ENCODE peak calls at places on chromosomes 5 and 9, in five cellular contexts. One of them, this sample, is unnamed.

GRCh38 chr5:1737790-1738405 is 61.7 kb downstream of the MRPL36 start:
- DNase-seq in retinal pigment epithelial cell: no peak
- DNase-seq in fibroblast of mammary gland: peak; percentile 42
- DNase-seq in AG09319: no peak
- DNase-seq in A549: no peak
- DNase-seq in this sample: peak; percentile 5

GRCh38 chr5:160213537-160213936 is 15.8 kb upstream of the FABP6 start:
- DNase-seq in retinal pigment epithelial cell: no peak
- DNase-seq in fibroblast of mammary gland: peak; percentile 10
- DNase-seq in AG09319: no peak
- DNase-seq in A549: peak; percentile 48
- DNase-seq in this sample: no peak

GRCh38 chr5:154285661-154286408 is 95.3 kb downstream of the GALNT10 start:
- DNase-seq in retinal pigment epithelial cell: no peak
- DNase-seq in fibroblast of mammary gland: peak; percentile 52
- DNase-seq in AG09319: peak; percentile 59
- DNase-seq in A549: peak; percentile 50
- DNase-seq in this sample: peak; percentile 79

GRCh38 chr9:113219972-113220371 is 1.1 kb downstream of the FKBP15 start:
- DNase-seq in retinal pigment epithelial cell: no peak
- DNase-seq in fibroblast of mammary gland: peak; percentile 78
- DNase-seq in AG09319: no peak
- DNase-seq in A549: no peak
- DNase-seq in this sample: peak; percentile 72

GRCh38 chr5:124574521-124575436 is 171.7 kb downstream of the ZNF608 start:
- DNase-seq in retinal pigment epithelial cell: no peak
- DNase-seq in fibroblast of mammary gland: no peak
- DNase-seq in AG09319: no peak
- DNase-seq in A549: no peak
- DNase-seq in this sample: no peak

GRCh38 chr9:87035868-87036267 is 88.6 kb upstream of the GAS1 start:
- DNase-seq in retinal pigment epithelial cell: no peak
- DNase-seq in fibroblast of mammary gland: peak; percentile 88
- DNase-seq in AG09319: no peak
- DNase-seq in A549: no peak
- DNase-seq in this sample: no peak

GRCh38 chr5:52922384-52922783 is 66.8 kb upstream of the ITGA2 start:
- DNase-seq in retinal pigment epithelial cell: peak; percentile 96
- DNase-seq in fibroblast of mammary gland: peak; percentile 95
- DNase-seq in AG09319: peak; percentile 53
- DNase-seq in A549: peak; percentile 7
- DNase-seq in this sample: peak; percentile 94

GRCh38 chr9:116308070-116308469 is 154.5 kb downstream of the PAPPA start:
- DNase-seq in retinal pigment epithelial cell: no peak
- DNase-seq in fibroblast of mammary gland: no peak
- DNase-seq in AG09319: no peak
- DNase-seq in A549: no peak
- DNase-seq in this sample: no peak

GRCh38 chr9:127418037-127418471 is 6.1 kb upstream of the ZNF79 start:
- DNase-seq in retinal pigment epithelial cell: no peak
- DNase-seq in fibroblast of mammary gland: no peak
- DNase-seq in AG09319: no peak
- DNase-seq in A549: peak; percentile 75
- DNase-seq in this sample: no peak

GRCh38 chr9:18786936-18787658 is 245.9 kb downstream of the SAXO1 start:
- DNase-seq in retinal pigment epithelial cell: no peak
- DNase-seq in fibroblast of mammary gland: peak; percentile 25
- DNase-seq in AG09319: no peak
- DNase-seq in A549: no peak
- DNase-seq in this sample: peak; percentile 3

GRCh38 chr9:132809677-132810076 is 68.4 kb downstream of the AK8 start:
- DNase-seq in retinal pigment epithelial cell: no peak
- DNase-seq in fibroblast of mammary gland: no peak
- DNase-seq in AG09319: no peak
- DNase-seq in A549: no peak
- DNase-seq in this sample: no peak

GRCh38 chr5:172666251-172666650 is 25.2 kb downstream of the NEURL1B start:
- DNase-seq in retinal pigment epithelial cell: no peak
- DNase-seq in fibroblast of mammary gland: peak; percentile 30
- DNase-seq in AG09319: no peak
- DNase-seq in A549: no peak
- DNase-seq in this sample: peak; percentile 31

GRCh38 chr9:14170392-14170931 is 143.5 kb downstream of the NFIB start:
- DNase-seq in retinal pigment epithelial cell: no peak
- DNase-seq in fibroblast of mammary gland: no peak
- DNase-seq in AG09319: no peak
- DNase-seq in A549: no peak
- DNase-seq in this sample: no peak

GRCh38 chr5:88325868-88326267 is 57.2 kb upstream of the TMEM161B start:
- DNase-seq in retinal pigment epithelial cell: no peak
- DNase-seq in fibroblast of mammary gland: no peak
- DNase-seq in AG09319: no peak
- DNase-seq in A549: no peak
- DNase-seq in this sample: no peak

GRCh38 chr5:155019601-155020226 is 6.2 kb downstream of the KIF4B start:
- DNase-seq in retinal pigment epithelial cell: no peak
- DNase-seq in fibroblast of mammary gland: no peak
- DNase-seq in AG09319: no peak
- DNase-seq in A549: no peak
- DNase-seq in this sample: no peak

GRCh38 chr5:65762234-65762633 is 40.2 kb downstream of the NLN start:
- DNase-seq in retinal pigment epithelial cell: no peak
- DNase-seq in fibroblast of mammary gland: no peak
- DNase-seq in AG09319: no peak
- DNase-seq in A549: no peak
- DNase-seq in this sample: no peak

GRCh38 chr5:32760091-32760509 is 49.0 kb downstream of the NPR3 start:
- DNase-seq in retinal pigment epithelial cell: peak; percentile 9
- DNase-seq in fibroblast of mammary gland: peak; percentile 91
- DNase-seq in AG09319: peak; percentile 71
- DNase-seq in A549: peak; percentile 41
- DNase-seq in this sample: peak; percentile 85

GRCh38 chr5:7814816-7815215 is 36.1 kb downstream of the CFAP90 start:
- DNase-seq in retinal pigment epithelial cell: no peak
- DNase-seq in fibroblast of mammary gland: no peak
- DNase-seq in AG09319: no peak
- DNase-seq in A549: no peak
- DNase-seq in this sample: no peak

GRCh38 chr9:93675336-93676150 is 99.2 kb downstream of the PHF2 start:
- DNase-seq in retinal pigment epithelial cell: no peak
- DNase-seq in fibroblast of mammary gland: no peak
- DNase-seq in AG09319: no peak
- DNase-seq in A549: no peak
- DNase-seq in this sample: no peak

GRCh38 chr5:93246093-93246855 is 334.7 kb downstream of the NR2F1-AS1 start:
- DNase-seq in retinal pigment epithelial cell: no peak
- DNase-seq in fibroblast of mammary gland: peak; percentile 32
- DNase-seq in AG09319: peak; percentile 86
- DNase-seq in A549: no peak
- DNase-seq in this sample: peak; percentile 18

GRCh38 chr5:141245250-141245717 is at the start of gene PCDHB15:
- DNase-seq in retinal pigment epithelial cell: no peak
- DNase-seq in fibroblast of mammary gland: no peak
- DNase-seq in AG09319: no peak
- DNase-seq in A549: no peak
- DNase-seq in this sample: peak; percentile 3

GRCh38 chr5:72711361-72711760 is 105.1 kb upstream of the TNPO1 start:
- DNase-seq in retinal pigment epithelial cell: no peak
- DNase-seq in fibroblast of mammary gland: no peak
- DNase-seq in AG09319: no peak
- DNase-seq in A549: no peak
- DNase-seq in this sample: no peak

GRCh38 chr9:129381481-129381957 is 203.5 kb upstream of the IER5L start:
- DNase-seq in retinal pigment epithelial cell: no peak
- DNase-seq in fibroblast of mammary gland: no peak
- DNase-seq in AG09319: no peak
- DNase-seq in A549: no peak
- DNase-seq in this sample: no peak

GRCh38 chr5:174411513-174411819 is 312.9 kb upstream of the MSX2 start:
- DNase-seq in retinal pigment epithelial cell: no peak
- DNase-seq in fibroblast of mammary gland: no peak
- DNase-seq in AG09319: no peak
- DNase-seq in A549: no peak
- DNase-seq in this sample: no peak

GRCh38 chr5:174410716-174411512 is 313.5 kb upstream of the MSX2 start:
- DNase-seq in retinal pigment epithelial cell: no peak
- DNase-seq in fibroblast of mammary gland: no peak
- DNase-seq in AG09319: no peak
- DNase-seq in A549: peak; percentile 41
- DNase-seq in this sample: no peak

GRCh38 chr5:174412374-174412773 is 312.0 kb upstream of the MSX2 start:
- DNase-seq in retinal pigment epithelial cell: no peak
- DNase-seq in fibroblast of mammary gland: no peak
- DNase-seq in AG09319: no peak
- DNase-seq in A549: no peak
- DNase-seq in this sample: no peak

GRCh38 chr5:174409070-174409469 is 315.3 kb upstream of the MSX2 start:
- DNase-seq in retinal pigment epithelial cell: no peak
- DNase-seq in fibroblast of mammary gland: no peak
- DNase-seq in AG09319: no peak
- DNase-seq in A549: no peak
- DNase-seq in this sample: no peak

DNA sequence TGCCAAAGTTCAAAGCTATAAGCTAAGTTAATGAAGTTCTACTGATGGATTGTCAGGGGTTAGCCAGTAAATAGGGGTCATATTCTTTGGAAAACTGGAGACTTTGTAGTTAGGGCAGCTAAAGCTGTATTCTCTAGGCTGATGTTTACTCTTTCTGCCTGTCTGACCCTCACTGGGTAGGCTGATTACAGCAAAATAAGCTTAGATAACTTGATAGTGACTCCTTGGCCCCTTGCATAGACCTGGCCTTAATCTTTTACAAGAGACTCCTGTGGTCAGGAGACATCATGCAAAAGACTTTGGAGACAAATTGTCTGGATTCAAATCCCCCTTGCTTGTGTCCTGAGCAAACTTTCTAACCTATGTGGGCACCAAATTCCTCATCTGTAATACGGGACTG is 314.4 kb upstream of the MSX2 start:
- DNase-seq in retinal pigment epithelial cell: no peak
- DNase-seq in fibroblast of mammary gland: no peak
- DNase-seq in AG09319: no peak
- DNase-seq in A549: no peak
- DNase-seq in this sample: no peak
- TF ChIP-seq CTCF in retinal pigment epithelial cell: no peak
- TF ChIP-seq CTCF in fibroblast of mammary gland: no peak
- TF ChIP-seq CTCF in AG09319: no peak
- TF ChIP-seq CTCF in A549: no peak
- TF ChIP-seq CTCF in this sample: no peak

DNA sequence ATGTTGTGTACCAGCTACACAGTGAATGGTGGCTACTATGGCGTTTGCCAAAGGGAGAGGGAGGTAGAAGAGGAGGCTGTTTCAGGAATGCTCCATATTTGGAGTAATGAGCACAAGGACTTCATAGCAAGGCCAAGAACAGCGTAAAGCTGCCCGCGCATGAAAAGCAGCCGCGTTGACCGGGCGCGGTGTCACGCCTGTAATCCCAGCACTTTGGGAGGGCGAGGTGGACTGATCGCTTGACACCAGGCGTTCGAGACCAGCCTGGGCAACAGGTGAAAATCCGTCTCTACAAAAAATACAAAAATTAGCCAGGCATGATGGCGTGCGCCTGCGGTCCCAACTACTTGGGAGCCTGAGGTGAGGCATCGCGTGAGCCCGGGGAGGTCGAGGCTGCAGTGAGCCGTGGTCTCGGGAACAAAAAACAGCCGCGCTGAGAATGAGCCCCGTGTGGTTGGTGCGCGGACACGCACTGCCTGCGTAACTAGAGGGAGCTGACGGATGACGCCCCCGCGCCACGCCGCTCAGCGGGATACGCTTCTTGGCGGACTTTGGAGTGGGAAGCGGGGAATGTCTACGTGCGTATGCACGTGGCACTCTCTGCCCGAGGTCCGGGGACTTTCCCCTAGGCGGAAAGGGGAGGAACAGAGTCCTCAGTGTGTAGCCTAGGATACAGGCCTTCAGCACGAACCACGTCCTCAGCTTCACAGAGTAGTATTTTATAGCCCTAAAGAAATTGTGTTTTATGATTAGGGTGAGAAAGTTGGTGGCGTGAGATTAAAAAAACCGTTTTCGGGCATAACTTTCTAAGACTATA is at the start of gene RMRP:
- DNase-seq in retinal pigment epithelial cell: peak; percentile 99
- DNase-seq in fibroblast of mammary gland: peak; percentile 99
- DNase-seq in AG09319: peak; percentile 100
- DNase-seq in A549: peak; percentile 98
- DNase-seq in this sample: peak; percentile 100
- TF ChIP-seq CTCF in retinal pigment epithelial cell: no peak
- TF ChIP-seq CTCF in fibroblast of mammary gland: no peak
- TF ChIP-seq CTCF in AG09319: no peak
- TF ChIP-seq CTCF in A549: no peak
- TF ChIP-seq CTCF in this sample: peak; percentile 11

GRCh38 chr9:78783743-78784142 is 486.8 kb downstream of the PSAT1 start:
- DNase-seq in retinal pigment epithelial cell: no peak
- DNase-seq in fibroblast of mammary gland: no peak
- DNase-seq in AG09319: no peak
- DNase-seq in A549: no peak
- DNase-seq in this sample: no peak
- TF ChIP-seq CTCF in retinal pigment epithelial cell: peak; percentile 35
- TF ChIP-seq CTCF in fibroblast of mammary gland: no peak
- TF ChIP-seq CTCF in AG09319: no peak
- TF ChIP-seq CTCF in A549: no peak
- TF ChIP-seq CTCF in this sample: peak; percentile 28

DNA sequence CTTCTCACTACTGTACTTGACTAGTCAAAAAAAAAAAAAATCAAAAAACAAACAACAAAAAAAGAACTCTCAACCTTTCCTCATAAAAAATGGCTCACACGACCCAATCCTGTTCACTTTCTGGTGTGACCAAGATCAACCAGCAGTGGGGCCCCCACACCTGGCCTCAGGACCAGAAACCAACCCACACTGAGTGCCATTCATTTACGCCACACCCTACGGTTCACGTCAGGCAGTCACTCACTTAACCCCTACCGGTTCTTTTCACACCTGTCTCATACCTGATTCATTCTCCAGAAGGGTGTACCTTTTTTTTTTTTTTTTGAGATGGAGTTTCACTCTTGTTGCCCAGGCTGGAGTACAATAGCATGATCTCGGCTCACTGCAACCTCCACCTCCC is 5.7 kb downstream of the SUSD1 start:
- DNase-seq in retinal pigment epithelial cell: no peak
- DNase-seq in fibroblast of mammary gland: no peak
- DNase-seq in AG09319: no peak
- DNase-seq in A549: no peak
- DNase-seq in this sample: no peak
- TF ChIP-seq CTCF in retinal pigment epithelial cell: no peak
- TF ChIP-seq CTCF in fibroblast of mammary gland: no peak
- TF ChIP-seq CTCF in AG09319: no peak
- TF ChIP-seq CTCF in A549: no peak
- TF ChIP-seq CTCF in this sample: no peak

GRCh38 chr5:39138182-39138487 is 63.9 kb upstream of the RICTOR start:
- DNase-seq in retinal pigment epithelial cell: no peak
- DNase-seq in fibroblast of mammary gland: no peak
- DNase-seq in AG09319: no peak
- DNase-seq in A549: no peak
- DNase-seq in this sample: no peak
- TF ChIP-seq CTCF in retinal pigment epithelial cell: no peak
- TF ChIP-seq CTCF in fibroblast of mammary gland: no peak
- TF ChIP-seq CTCF in AG09319: no peak
- TF ChIP-seq CTCF in A549: no peak
- TF ChIP-seq CTCF in this sample: no peak

This sample was measured in foreskin fibroblast.